ENCODE peak calls at places on chromosome 19, in six cellular contexts. H is mucosa of descending colon, J is D341Med, C is pons, E is T-helper 1 cell, Q is HEK293T. V is an unnamed sample.

GRCh38 chr19:1510807-1511206 is 2.0 kb downstream of the ADAMTSL5 start:
- DNase-seq in Q (no peak), C (no peak), H (no peak), J (no peak), E (no peak), V (no peak)

GRCh38 chr19:3125900-3126524 is 9.8 kb upstream of the GNA15 start:
- DNase-seq in Q (peak), J (peak), C (no peak), H (peak), E (peak), V (no peak)

GRCh38 chr19:51016798-51017683 is 2.5 kb downstream of the KLK10 start:
- DNase-seq in E (no peak), H (peak), Q (peak), C (peak), J (peak), V (peak)

GRCh38 chr19:39987596-39987995 is 9.3 kb upstream of the ZNF546 start:
- DNase-seq in E (no peak), C (no peak), Q (no peak), H (no peak), J (no peak), V (no peak)

GRCh38 chr19:30062331-30063183 is 120.5 kb downstream of the URI1 start:
- DNase-seq in J (peak), C (no peak), Q (no peak), H (no peak), E (no peak), V (no peak)

GRCh38 chr19:11421607-11422098 is 2.5 kb upstream of the RGL3 start:
- DNase-seq in Q (peak), H (peak), C (no peak), E (no peak), J (no peak), V (no peak)

GRCh38 chr19:32687681-32688080 is 3.9 kb upstream of the NUDT19 start:
- DNase-seq in H (no peak), J (no peak), E (no peak), C (no peak), Q (no peak), V (no peak)

GRCh38 chr19:16698914-16699313 is 20.7 kb upstream of the NWD1 start:
- DNase-seq in C (no peak), E (no peak), H (no peak), Q (no peak), J (peak), V (no peak)

GRCh38 chr19:45852941-45853340 is 10.0 kb downstream of the SYMPK start:
- DNase-seq in Q (no peak), J (no peak), H (no peak), C (peak), E (no peak), V (no peak)

GRCh38 chr19:55165952-55166529 is 372 bp downstream of the DNAAF3 start:
- DNase-seq in J (peak), C (peak), E (no peak), H (peak), Q (peak), V (no peak)

GRCh38 chr19:10292206-10292788 is 2.5 kb downstream of the ICAM5 start:
- DNase-seq in C (no peak), Q (peak), H (peak), J (peak), E (peak), V (peak)

GRCh38 chr19:50705422-50706019 is 14.1 kb downstream of the SHANK1 start:
- DNase-seq in H (no peak), C (no peak), E (no peak), J (peak), Q (peak), V (peak)

GRCh38 chr19:52786078-52786463 is 520 bp downstream of the ZNF600 start:
- DNase-seq in C (no peak), E (no peak), H (peak), Q (no peak), J (peak), V (no peak)

GRCh38 chr19:48477067-48477685 is 8.0 kb downstream of the CYTH2 start:
- DNase-seq in E (no peak), C (no peak), H (no peak), Q (no peak), J (no peak), V (no peak)

GRCh38 chr19:29953352-29954247 is 11.6 kb downstream of the URI1 start:
- DNase-seq in J (no peak), C (no peak), H (no peak), Q (no peak), E (no peak), V (no peak)

GRCh38 chr19:14450168-14450874 is 17.2 kb downstream of the PKN1 start:
- DNase-seq in C (no peak), H (peak), J (peak), E (peak), Q (peak), V (no peak)

GRCh38 chr19:49565261-49565660 is 15.1 kb downstream of the NOSIP start:
- DNase-seq in C (no peak), Q (no peak), H (no peak), J (no peak), E (no peak), V (no peak)

GRCh38 chr19:43780706-43781525 is at the start of gene KCNN4:
- DNase-seq in Q (no peak), H (peak), E (peak), C (no peak), J (no peak), V (peak)

GRCh38 chr19:29904017-29904416 is 38.0 kb upstream of the URI1 start:
- DNase-seq in Q (no peak), E (no peak), C (no peak), H (no peak), J (no peak), V (no peak)

GRCh38 chr19:49677901-49678674 is 1.0 kb downstream of the PRMT1 start:
- DNase-seq in Q (peak), C (peak), E (peak), H (peak), J (peak), V (no peak)